ENCODE peak calls at places on chromosomes 7 and 10, in four cellular contexts. One of them, this sample, is unnamed.

GRCh38 chr7:55563596-55564325 is 8.5 kb downstream of the VOPP1 start:
- DNase-seq in Ammon's horn: no peak
- DNase-seq in NCI-H2081 treated with DMSO at 0.1 percent for 48 hours: no peak
- DNase-seq in CD8-positive, alpha-beta memory T cell: no peak
- DNase-seq in this sample: no peak

GRCh38 chr10:61406282-61406681 is 46.9 kb downstream of the TMEM26 start:
- DNase-seq in Ammon's horn: no peak
- DNase-seq in NCI-H2081 treated with DMSO at 0.1 percent for 48 hours: no peak
- DNase-seq in CD8-positive, alpha-beta memory T cell: no peak
- DNase-seq in this sample: no peak

GRCh38 chr10:121356187-121356586 is 242.1 kb downstream of the FGFR2 start:
- DNase-seq in Ammon's horn: no peak
- DNase-seq in NCI-H2081 treated with DMSO at 0.1 percent for 48 hours: no peak
- DNase-seq in CD8-positive, alpha-beta memory T cell: no peak
- DNase-seq in this sample: no peak

GRCh38 chr10:9302142-9302746 is 1247.8 kb downstream of the GATA3 start:
- DNase-seq in Ammon's horn: peak; percentile 69
- DNase-seq in NCI-H2081 treated with DMSO at 0.1 percent for 48 hours: peak; percentile 27
- DNase-seq in CD8-positive, alpha-beta memory T cell: no peak
- DNase-seq in this sample: peak; percentile 46

GRCh38 chr7:141528399-141528798 is 22.8 kb upstream of the AGK start:
- DNase-seq in Ammon's horn: no peak
- DNase-seq in NCI-H2081 treated with DMSO at 0.1 percent for 48 hours: no peak
- DNase-seq in CD8-positive, alpha-beta memory T cell: no peak
- DNase-seq in this sample: no peak

GRCh38 chr10:56623064-56623463 is 262.0 kb upstream of the ZWINT start:
- DNase-seq in Ammon's horn: no peak
- DNase-seq in NCI-H2081 treated with DMSO at 0.1 percent for 48 hours: no peak
- DNase-seq in CD8-positive, alpha-beta memory T cell: no peak
- DNase-seq in this sample: no peak

GRCh38 chr10:104925232-104925851 is 284.3 kb downstream of the SORCS3 start:
- DNase-seq in Ammon's horn: peak; percentile 53
- DNase-seq in NCI-H2081 treated with DMSO at 0.1 percent for 48 hours: no peak
- DNase-seq in CD8-positive, alpha-beta memory T cell: no peak
- DNase-seq in this sample: peak; percentile 14

GRCh38 chr10:69893271-69893900 is 91.7 kb downstream of the COL13A1 start:
- DNase-seq in Ammon's horn: no peak
- DNase-seq in NCI-H2081 treated with DMSO at 0.1 percent for 48 hours: no peak
- DNase-seq in CD8-positive, alpha-beta memory T cell: no peak
- DNase-seq in this sample: no peak

GRCh38 chr10:125012851-125013528 is 71.1 kb downstream of the ZRANB1 start:
- DNase-seq in Ammon's horn: no peak
- DNase-seq in NCI-H2081 treated with DMSO at 0.1 percent for 48 hours: no peak
- DNase-seq in CD8-positive, alpha-beta memory T cell: no peak
- DNase-seq in this sample: no peak

GRCh38 chr10:7248148-7248547 is 162.7 kb downstream of the SFMBT2 start:
- DNase-seq in Ammon's horn: no peak
- DNase-seq in NCI-H2081 treated with DMSO at 0.1 percent for 48 hours: no peak
- DNase-seq in CD8-positive, alpha-beta memory T cell: no peak
- DNase-seq in this sample: no peak

GRCh38 chr10:114825513-114826253 is 4.1 kb downstream of the FHIP2A start:
- DNase-seq in Ammon's horn: no peak
- DNase-seq in NCI-H2081 treated with DMSO at 0.1 percent for 48 hours: no peak
- DNase-seq in CD8-positive, alpha-beta memory T cell: no peak
- DNase-seq in this sample: peak; percentile 83

GRCh38 chr7:134996097-134996550 is 9.8 kb downstream of the AGBL3 start:
- DNase-seq in Ammon's horn: no peak
- DNase-seq in NCI-H2081 treated with DMSO at 0.1 percent for 48 hours: no peak
- DNase-seq in CD8-positive, alpha-beta memory T cell: no peak
- DNase-seq in this sample: no peak

GRCh38 chr10:36351159-36351558 is 709.1 kb upstream of the FZD8 start:
- DNase-seq in Ammon's horn: no peak
- DNase-seq in NCI-H2081 treated with DMSO at 0.1 percent for 48 hours: no peak
- DNase-seq in CD8-positive, alpha-beta memory T cell: no peak
- DNase-seq in this sample: no peak

GRCh38 chr7:93016085-93016471 is 101.7 kb downstream of the SAMD9 start:
- DNase-seq in Ammon's horn: no peak
- DNase-seq in NCI-H2081 treated with DMSO at 0.1 percent for 48 hours: no peak
- DNase-seq in CD8-positive, alpha-beta memory T cell: no peak
- DNase-seq in this sample: peak; percentile 23